ENCODE peak calls at places on chromosomes 5 and 9, in six cellular contexts. S, Z, O, C, A and H are unnamed samples.

GRCh38 chr5:135709998-135710670 is 124.3 kb upstream of the SLC25A48 start:
- DNase-seq in S (peak; percentile 16), Z (no peak), O (peak; percentile 41), C (no peak), A (no peak), H (no peak)

GRCh38 chr9:112212926-112213325 is 37.8 kb upstream of the SUSD1 start:
- DNase-seq in S (no peak), Z (no peak), O (no peak), C (no peak), A (no peak), H (no peak)

GRCh38 chr9:33718987-33719386 is 76.4 kb upstream of the PRSS3 start:
- DNase-seq in S (no peak), Z (no peak), O (no peak), C (peak; percentile 15), A (no peak), H (no peak)

GRCh38 chr5:134142088-134142487 is 27.6 kb downstream of the TCF7 start:
- DNase-seq in S (no peak), Z (no peak), O (no peak), C (no peak), A (no peak), H (no peak)

GRCh38 chr5:53418844-53419243 is 61.6 kb upstream of the FST start:
- DNase-seq in S (no peak), Z (no peak), O (peak; percentile 83), C (no peak), A (no peak), H (no peak)

GRCh38 chr5:173775261-173775660 is 112.9 kb upstream of the CPEB4 start:
- DNase-seq in S (no peak), Z (no peak), O (no peak), C (no peak), A (no peak), H (no peak)

GRCh38 chr9:85401998-85402397 is 339.8 kb downstream of the AGTPBP1 start:
- DNase-seq in S (no peak), Z (no peak), O (no peak), C (no peak), A (peak; percentile 5), H (no peak)

GRCh38 chr9:114694146-114694545 is 12.2 kb upstream of the TEX48 start:
- DNase-seq in S (no peak), Z (no peak), O (no peak), C (no peak), A (no peak), H (no peak)

GRCh38 chr9:93427655-93428379 is 23.7 kb upstream of the FAM120A start:
- DNase-seq in S (no peak), Z (no peak), O (no peak), C (no peak), A (no peak), H (no peak)

GRCh38 chr9:124329393-124329792 is 71.6 kb downstream of the NEK6 start:
- DNase-seq in S (no peak), Z (no peak), O (no peak), C (no peak), A (no peak), H (no peak)

GRCh38 chr5:79396265-79396664 is 117.7 kb downstream of the HOMER1 start:
- DNase-seq in S (no peak), Z (no peak), O (no peak), C (no peak), A (no peak), H (no peak)

GRCh38 chr5:139745121-139745799 is 50.3 kb upstream of the PSD2 start:
- DNase-seq in S (no peak), Z (peak; percentile 51), O (peak; percentile 96), C (peak; percentile 32), A (no peak), H (no peak)

GRCh38 chr5:164202338-164202737 is 696.9 kb downstream of the MAT2B start:
- DNase-seq in S (no peak), Z (no peak), O (no peak), C (no peak), A (no peak), H (no peak)

GRCh38 chr9:84940294-84940693 is 270.8 kb downstream of the NTRK2 start:
- DNase-seq in S (no peak), Z (no peak), O (no peak), C (no peak), A (no peak), H (no peak)

DNA sequence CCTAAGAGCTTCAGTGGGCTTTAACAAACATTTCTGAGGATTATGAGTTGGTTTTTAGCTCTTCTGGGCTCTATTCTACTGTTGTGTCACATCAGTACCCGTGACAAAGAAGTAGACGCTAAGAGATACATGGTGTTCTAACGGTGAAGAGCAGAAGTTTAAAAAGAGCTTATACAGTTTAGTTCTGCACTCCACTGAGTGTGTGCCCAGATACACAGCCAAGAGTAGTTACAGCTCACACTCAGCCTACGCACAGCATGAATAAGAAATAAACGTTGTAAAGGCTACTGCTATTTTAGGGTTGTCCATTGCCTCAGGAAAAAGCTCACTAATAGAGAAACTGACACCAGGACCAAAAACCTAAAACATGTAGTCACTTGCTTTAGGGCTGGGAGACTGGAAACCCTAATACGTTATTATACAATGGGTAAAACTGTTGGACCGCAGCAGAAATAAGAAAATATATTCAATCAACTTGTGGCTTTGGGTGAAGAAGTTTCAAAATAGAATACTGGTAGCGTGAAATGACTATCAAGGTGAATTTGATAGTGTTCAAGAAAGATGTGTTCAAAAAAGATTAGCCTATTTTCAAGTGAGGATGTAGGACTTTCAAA is 34.7 kb downstream of the PSIP1 start:
- DNase-seq in S (no peak), Z (no peak), O (no peak), C (no peak), A (no peak), H (no peak)
- H3K36me3 ChIP-seq in S (peaks cover 64% of the 10 kb centered on the region), Z (peaks cover 3% of the 10 kb centered on the region), O (peaks cover 7% of the 10 kb centered on the region), C (peaks cover 43% of the 10 kb centered on the region), A (no peaks in the 10 kb centered on the region), H (peaks cover 42% of the 10 kb centered on the region)

DNA sequence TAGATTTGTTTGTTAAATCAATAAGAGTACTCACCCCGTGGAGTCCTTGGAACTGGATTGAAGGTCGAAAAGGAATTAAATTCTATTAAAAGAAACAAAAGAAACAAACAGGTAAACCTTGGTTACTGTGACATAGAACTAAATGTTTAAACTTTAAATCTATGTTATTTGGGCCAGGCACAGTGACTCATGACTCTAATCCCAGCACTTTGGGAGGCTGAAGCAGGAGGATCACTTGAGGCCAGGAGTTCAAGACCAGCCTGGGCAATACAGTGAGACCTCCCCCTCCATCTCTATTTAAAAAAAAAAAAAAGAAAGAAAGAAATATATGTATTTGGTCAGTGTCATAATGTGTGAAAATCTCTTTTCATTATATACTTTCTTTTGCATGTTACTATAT is 18.7 kb downstream of the ELL2 start:
- DNase-seq in S (no peak), Z (no peak), O (no peak), C (no peak), A (no peak), H (no peak)
- H3K36me3 ChIP-seq in S (no peaks in the 10 kb centered on the region), Z (no peaks in the 10 kb centered on the region), O (peaks cover 32% of the 10 kb centered on the region), C (no peaks in the 10 kb centered on the region), A (no peaks in the 10 kb centered on the region), H (no peaks in the 10 kb centered on the region)

GRCh38 chr5:167565555-167565954 is 725.9 kb upstream of the WWC1 start:
- DNase-seq in S (peak; percentile 58), Z (no peak), O (peak; percentile 20), C (no peak), A (no peak), H (no peak)
- H3K36me3 ChIP-seq in S (no peaks in the 10 kb centered on the region), Z (no peaks in the 10 kb centered on the region), O (no peaks in the 10 kb centered on the region), C (no peaks in the 10 kb centered on the region), A (no peaks in the 10 kb centered on the region), H (no peaks in the 10 kb centered on the region)

GRCh38 chr5:41587668-41588067 is 77.3 kb upstream of the PLCXD3 start:
- DNase-seq in S (no peak), Z (no peak), O (no peak), C (no peak), A (no peak), H (no peak)
- H3K36me3 ChIP-seq in S (no peaks in the 10 kb centered on the region), Z (no peaks in the 10 kb centered on the region), O (no peaks in the 10 kb centered on the region), C (no peaks in the 10 kb centered on the region), A (no peaks in the 10 kb centered on the region), H (no peaks in the 10 kb centered on the region)

DNA sequence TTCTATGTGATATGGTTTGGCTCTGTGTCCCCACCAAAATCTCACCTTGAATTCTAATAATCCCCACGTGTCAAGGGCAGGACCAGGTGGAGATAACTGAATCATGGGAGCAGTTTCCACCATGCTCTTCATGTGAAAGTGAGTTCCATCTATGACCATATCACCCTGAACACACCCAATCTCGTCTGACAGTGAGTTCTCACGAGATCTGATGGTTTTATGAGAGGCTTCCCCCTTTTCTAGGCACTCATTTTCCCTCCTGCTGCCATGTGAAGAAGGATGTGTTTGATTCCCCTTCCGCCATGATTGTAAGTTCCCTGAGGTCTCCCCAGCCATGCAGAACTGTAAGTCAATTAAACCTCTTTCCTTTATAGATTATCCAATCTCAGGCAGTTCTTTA is 64.2 kb downstream of the RICTOR start:
- DNase-seq in S (no peak), Z (no peak), O (no peak), C (no peak), A (no peak), H (no peak)
- H3K36me3 ChIP-seq in S (no peaks in the 10 kb centered on the region), Z (peaks cover 2% of the 10 kb centered on the region), O (peaks cover 31% of the 10 kb centered on the region), C (peaks cover 25% of the 10 kb centered on the region), A (no peaks in the 10 kb centered on the region), H (peaks cover 23% of the 10 kb centered on the region)

GRCh38 chr5:463301-463700 is 20.3 kb downstream of the EXOC3 start:
- DNase-seq in S (no peak), Z (no peak), O (no peak), C (no peak), A (no peak), H (no peak)
- H3K36me3 ChIP-seq in S (peaks cover 23% of the 10 kb centered on the region), Z (peaks cover 23% of the 10 kb centered on the region), O (peaks cover 57% of the 10 kb centered on the region), C (peaks cover 77% of the 10 kb centered on the region), A (no peaks in the 10 kb centered on the region), H (peaks cover 40% of the 10 kb centered on the region)

DNA sequence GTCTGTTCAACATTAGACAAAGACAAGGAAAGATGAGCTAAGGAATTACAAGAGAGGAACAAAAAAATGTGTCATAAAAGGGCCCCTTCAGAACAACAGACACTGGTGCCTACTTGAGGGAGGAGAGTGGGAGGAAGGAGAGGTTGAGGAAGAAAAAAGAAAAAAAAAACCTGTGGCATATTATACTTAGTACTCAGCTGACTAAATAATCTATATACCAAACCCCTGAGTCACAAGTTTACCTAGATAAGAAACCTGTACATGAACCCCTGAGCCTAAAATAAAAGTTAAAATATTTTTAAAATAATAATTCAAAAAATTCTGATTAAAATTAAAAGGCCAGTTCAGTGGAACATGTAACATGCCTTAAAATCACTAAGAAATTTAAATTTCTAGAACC is 107.3 kb downstream of the MTREX start:
- DNase-seq in S (no peak), Z (no peak), O (no peak), C (no peak), A (no peak), H (no peak)
- H3K36me3 ChIP-seq in S (peaks cover 31% of the 10 kb centered on the region), Z (no peaks in the 10 kb centered on the region), O (peaks cover 44% of the 10 kb centered on the region), C (peaks cover 33% of the 10 kb centered on the region), A (no peaks in the 10 kb centered on the region), H (peaks cover 12% of the 10 kb centered on the region)